ENCODE peak calls at places on chromosomes 5 and 9, in nine cellular contexts. F is aorta; P is activated CD4-positive, alpha-beta T cell treated with anti-CD3 and anti-CD28 coated beads, Interleukin-2, amount 10 ng/mL, durations not matched to agents 7 days and 5 days; E is stimulated activated CD4-positive, alpha-beta T cell treated with anti-CD3 and anti-CD28 coated beads, Interleukin-4, amount 100 ng/mL, for 24 hours; Y is islet precursor cell; R is body of pancreas; X is foreskin fibroblast; C is iPS-NIHi11; O is bronchial epithelial cell. G is an unnamed sample.

GRCh38 chr9:124256517-124257069 is 1.2 kb upstream of the NEK6 start:
- DNase-seq in O (peak; percentile 77), P (no peak), X (peak; percentile 91), R (peak; percentile 5), E (no peak), Y (peak; percentile 98), C (no peak), F (no peak), G (no peak)

GRCh38 chr5:172724658-172725183 is 46.3 kb downstream of the DUSP1 start:
- DNase-seq in E (no peak), Y (no peak), C (no peak), F (no peak), R (no peak), X (no peak), P (no peak), O (no peak), G (no peak)

GRCh38 chr9:121634329-121634784 is 17.1 kb upstream of the DAB2IP start:
- DNase-seq in R (no peak), Y (no peak), P (no peak), X (no peak), E (no peak), O (peak; percentile 20), C (no peak), F (no peak), G (no peak)

GRCh38 chr5:100889896-100890295 is 13.2 kb downstream of the ST8SIA4 start:
- DNase-seq in P (no peak), X (no peak), O (no peak), Y (no peak), E (no peak), F (no peak), R (no peak), C (no peak), G (no peak)

GRCh38 chr9:137967280-137967943 is 89.8 kb downstream of the CACNA1B start:
- DNase-seq in O (no peak), C (no peak), E (no peak), R (no peak), P (no peak), X (no peak), F (no peak), Y (peak; percentile 22), G (no peak)

GRCh38 chr9:69120380-69121154 is 53.5 kb upstream of the TJP2 start:
- DNase-seq in Y (peak; percentile 96), P (no peak), E (no peak), R (peak; percentile 98), O (peak; percentile 89), C (peak; percentile 88), F (no peak), X (no peak), G (no peak)

GRCh38 chr9:136587944-136588662 is 42.3 kb upstream of the NOTCH1 start:
- DNase-seq in R (no peak), P (peak; percentile 23), E (no peak), Y (no peak), O (no peak), C (peak; percentile 81), X (no peak), F (no peak), G (peak; percentile 99)

GRCh38 chr5:586751-587285 is 25.3 kb upstream of the CEP72 start:
- DNase-seq in X (no peak), Y (no peak), P (no peak), C (peak; percentile 35), E (no peak), O (no peak), F (no peak), R (peak; percentile 37), G (no peak)

GRCh38 chr5:167895899-167896659 is 395.4 kb upstream of the WWC1 start:
- DNase-seq in F (no peak), X (no peak), Y (no peak), E (no peak), P (no peak), C (no peak), O (peak; percentile 28), R (no peak), G (no peak)

GRCh38 chr5:66333192-66333591 is 189.1 kb downstream of the SREK1 start:
- DNase-seq in P (no peak), C (no peak), Y (no peak), F (no peak), O (no peak), R (no peak), E (no peak), X (no peak), G (no peak)

G was measured in DND-41.